ENCODE peak calls at places on chromosomes 3 and 15, in nine cellular contexts. I is sigmoid colon, F is heart left ventricle, N is A673, G is kidney, Y is A549, T is breast epithelium, Z is body of pancreas, X is heart right ventricle. K is an unnamed sample. For H3K4me1, the result is how much of the 10 kb centered on the place peaks cover.

GRCh38 chr3:195859061-195859845 is 47.5 kb upstream of the MUC4 start:
- DNase-seq in I (peak), F (peak), N (peak), G (peak), Y (peak), T (peak), Z (peak), X (peak), K (peak)

GRCh38 chr3:66863205-66864135 is 134.6 kb upstream of the KBTBD8 start:
- DNase-seq in I (no peak), F (no peak), N (no peak), G (no peak), Y (no peak), T (no peak), Z (no peak), X (no peak), K (no peak)

GRCh38 chr3:72088486-72089025 is 303.6 kb upstream of the PROK2 start:
- DNase-seq in I (no peak), F (no peak), N (no peak), G (no peak), Y (no peak), T (no peak), Z (no peak), X (no peak), K (no peak)

GRCh38 chr15:85545185-85545584 is 164.8 kb downstream of the AKAP13 start:
- DNase-seq in I (no peak), F (no peak), N (no peak), G (no peak), Y (no peak), T (no peak), Z (no peak), X (no peak), K (no peak)

GRCh38 chr3:197487911-197488391 is 67.8 kb downstream of the BDH1 start:
- DNase-seq in I (no peak), F (peak), N (no peak), G (no peak), Y (peak), T (peak), Z (no peak), X (peak), K (no peak)

GRCh38 chr3:22117751-22118346 is 366.8 kb upstream of the ZNF385D start:
- DNase-seq in I (no peak), F (no peak), N (peak), G (no peak), Y (no peak), T (no peak), Z (no peak), X (no peak), K (no peak)

GRCh38 chr3:65888980-65889706 is 149.6 kb downstream of the MAGI1 start:
- DNase-seq in I (no peak), F (peak), N (peak), G (no peak), Y (peak), T (no peak), Z (no peak), X (peak), K (no peak)

GRCh38 chr15:29055876-29056275 is 170.1 kb downstream of the APBA2 start:
- DNase-seq in I (peak), F (no peak), N (no peak), G (no peak), Y (no peak), T (no peak), Z (no peak), X (no peak), K (no peak)

GRCh38 chr15:78438595-78439285 is 724 bp downstream of the IREB2 start:
- DNase-seq in I (no peak), F (no peak), N (peak), G (no peak), Y (peak), T (no peak), Z (no peak), X (peak), K (no peak)

GRCh38 chr3:119580148-119580760 is 962 bp downstream of the ADPRH start:
- DNase-seq in I (peak), F (peak), N (no peak), G (no peak), Y (peak), T (no peak), Z (peak), X (peak), K (peak)

GRCh38 chr3:49493901-49494300 is 23.8 kb downstream of the DAG1 start:
- DNase-seq in I (no peak), F (no peak), N (no peak), G (no peak), Y (no peak), T (no peak), Z (no peak), X (no peak), K (no peak)

GRCh38 chr3:193971268-193971751 is 164.6 kb upstream of the HES1 start:
- DNase-seq in I (no peak), F (no peak), N (peak), G (no peak), Y (no peak), T (no peak), Z (no peak), X (no peak), K (peak)

GRCh38 chr15:90868261-90868689 is at the start of gene FURIN:
- DNase-seq in I (no peak), F (no peak), N (peak), G (no peak), Y (no peak), T (no peak), Z (no peak), X (no peak), K (no peak)

GRCh38 chr3:30448946-30449686 is 157.3 kb upstream of the TGFBR2 start:
- DNase-seq in I (no peak), F (no peak), N (no peak), G (no peak), Y (no peak), T (no peak), Z (no peak), X (no peak), K (no peak)

GRCh38 chr3:74891312-74891711 is 276.9 kb upstream of the CNTN3 start:
- DNase-seq in I (no peak), F (no peak), N (no peak), G (no peak), Y (no peak), T (no peak), Z (no peak), X (no peak), K (no peak)

GRCh38 chr3:23623841-23624240 is 181.9 kb upstream of the UBE2E1 start:
- DNase-seq in I (no peak), F (no peak), N (no peak), G (no peak), Y (no peak), T (no peak), Z (no peak), X (no peak), K (no peak)

GRCh38 chr15:65248506-65248905 is 37.2 kb upstream of the CILP start:
- DNase-seq in I (no peak), F (no peak), N (no peak), G (no peak), Y (no peak), T (no peak), Z (no peak), X (no peak), K (no peak)

GRCh38 chr3:103295974-103296570 is 861.3 kb downstream of the ZPLD1 start:
- DNase-seq in I (no peak), F (no peak), N (peak), G (no peak), Y (no peak), T (no peak), Z (no peak), X (no peak), K (no peak)

GRCh38 chr3:102233881-102234280 is 200.9 kb upstream of the ZPLD1 start:
- DNase-seq in I (no peak), F (no peak), N (peak), G (no peak), Y (no peak), T (no peak), Z (no peak), X (no peak), K (no peak)

GRCh38 chr15:82030191-82030590 is 15.6 kb downstream of the MEX3B start:
- DNase-seq in I (no peak), F (no peak), N (no peak), G (no peak), Y (no peak), T (no peak), Z (no peak), X (no peak), K (no peak)

DNA sequence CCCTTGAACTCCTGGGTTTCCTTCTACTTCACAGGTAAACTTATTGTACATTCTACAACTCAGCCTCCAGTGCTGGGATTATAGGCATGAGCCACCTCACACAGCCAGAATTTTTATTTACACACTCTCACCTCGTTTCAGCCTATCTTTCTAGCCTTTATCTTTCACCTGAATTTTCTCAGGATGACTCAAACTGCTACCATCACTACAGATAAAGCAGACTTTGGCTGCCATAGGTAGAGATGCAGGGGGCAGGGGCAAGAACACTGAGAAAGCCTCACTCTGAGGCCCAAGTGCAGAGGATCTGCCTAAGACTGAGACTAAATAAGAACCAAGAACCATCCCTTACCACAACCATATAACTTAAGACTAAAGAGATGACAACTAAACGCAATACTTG is 59.0 kb downstream of the ETFA start:
- DNase-seq in I (no peak), F (no peak), N (no peak), G (no peak), Y (no peak), T (no peak), Z (no peak), X (no peak), K (no peak)
- TF ChIP-seq CTCF in I (no peak), F (no peak), N (no peak), G (no peak), Y (no peak), T (no peak), Z (no peak), X (no peak), K (no peak)

DNA sequence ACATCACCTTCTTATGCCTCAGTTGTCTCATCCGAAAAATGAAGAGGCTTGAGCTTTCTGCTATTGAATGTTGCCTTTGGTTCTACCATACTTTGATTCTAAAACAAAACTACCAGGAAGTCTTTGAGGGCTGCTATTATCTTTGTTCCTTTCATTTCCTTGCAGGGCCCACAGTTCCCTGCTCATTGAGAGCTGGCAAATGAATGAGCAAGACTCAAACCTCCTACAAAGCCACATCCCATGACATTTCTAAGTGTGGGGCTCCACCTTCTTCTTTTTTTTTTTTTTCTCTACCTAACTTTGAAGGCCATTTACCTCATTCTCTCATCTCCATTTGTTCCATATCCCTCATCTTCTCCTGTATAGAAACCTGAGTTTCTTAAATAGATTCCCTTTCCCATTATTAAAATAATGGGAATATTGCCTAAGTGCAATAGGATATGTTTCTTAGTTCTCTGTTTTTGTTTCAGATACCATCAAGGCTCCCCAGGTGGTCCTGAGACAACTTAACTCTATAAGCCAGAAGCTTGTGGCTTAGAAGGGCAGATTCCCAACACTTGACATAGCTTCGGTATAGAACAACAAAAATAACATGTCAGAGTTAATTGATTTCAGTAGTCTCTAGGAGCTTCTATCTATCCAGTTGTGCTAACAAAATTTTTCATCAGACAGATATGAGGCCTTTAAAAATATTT is 951.5 kb downstream of the TUSC7 start:
- DNase-seq in I (no peak), F (no peak), N (peak), G (no peak), Y (no peak), T (no peak), Z (no peak), X (no peak), K (no peak)
- H3K4me1 ChIP-seq in I (under half), F (under half), N (under half), G (under half), Y (under half), T (under half), Z (under half), X (under half), K (under half)

GRCh38 chr3:104349836-104350235 is 1016.9 kb upstream of the ALCAM start:
- DNase-seq in I (no peak), F (no peak), N (no peak), G (no peak), Y (no peak), T (no peak), Z (no peak), X (no peak), K (no peak)

GRCh38 chr3:104347281-104347680 is 1019.4 kb upstream of the ALCAM start:
- DNase-seq in I (no peak), F (no peak), N (no peak), G (no peak), Y (no peak), T (no peak), Z (no peak), X (no peak), K (no peak)
- TF ChIP-seq CTCF in I (no peak), F (no peak), N (no peak), G (no peak), Y (no peak), T (no peak), Z (no peak), X (no peak), K (no peak)

GRCh38 chr3:121739902-121740301 is 9.6 kb downstream of the GOLGB1 start:
- DNase-seq in I (no peak), F (no peak), N (no peak), G (no peak), Y (no peak), T (no peak), Z (no peak), X (no peak), K (no peak)
- H3K4me1 ChIP-seq in I (under half), F (under half), N (under half), G (under half), Y (under half), T (under half), Z (under half), X (under half), K (under half)

GRCh38 chr3:53416530-53416929 is 69.2 kb upstream of the DCP1A start:
- DNase-seq in I (no peak), F (no peak), N (no peak), G (no peak), Y (no peak), T (no peak), Z (no peak), X (no peak), K (no peak)
- TF ChIP-seq CTCF in I (no peak), F (no peak), N (no peak), G (no peak), Y (no peak), T (no peak), Z (no peak), X (no peak), K (no peak)

GRCh38 chr3:129560269-129560787 is 17.4 kb downstream of the H1-8 start:
- DNase-seq in I (no peak), F (peak), N (peak), G (peak), Y (no peak), T (no peak), Z (no peak), X (peak), K (no peak)

GRCh38 chr3:129563332-129563731 is 20.4 kb downstream of the H1-8 start:
- DNase-seq in I (no peak), F (no peak), N (no peak), G (no peak), Y (no peak), T (no peak), Z (no peak), X (no peak), K (no peak)

GRCh38 chr3:129560931-129561594 is 18.1 kb downstream of the H1-8 start:
- DNase-seq in I (peak), F (peak), N (no peak), G (peak), Y (no peak), T (peak), Z (no peak), X (peak), K (peak)

GRCh38 chr3:129562803-129563202 is 19.8 kb downstream of the H1-8 start:
- DNase-seq in I (no peak), F (no peak), N (no peak), G (no peak), Y (no peak), T (no peak), Z (no peak), X (no peak), K (no peak)

DNA sequence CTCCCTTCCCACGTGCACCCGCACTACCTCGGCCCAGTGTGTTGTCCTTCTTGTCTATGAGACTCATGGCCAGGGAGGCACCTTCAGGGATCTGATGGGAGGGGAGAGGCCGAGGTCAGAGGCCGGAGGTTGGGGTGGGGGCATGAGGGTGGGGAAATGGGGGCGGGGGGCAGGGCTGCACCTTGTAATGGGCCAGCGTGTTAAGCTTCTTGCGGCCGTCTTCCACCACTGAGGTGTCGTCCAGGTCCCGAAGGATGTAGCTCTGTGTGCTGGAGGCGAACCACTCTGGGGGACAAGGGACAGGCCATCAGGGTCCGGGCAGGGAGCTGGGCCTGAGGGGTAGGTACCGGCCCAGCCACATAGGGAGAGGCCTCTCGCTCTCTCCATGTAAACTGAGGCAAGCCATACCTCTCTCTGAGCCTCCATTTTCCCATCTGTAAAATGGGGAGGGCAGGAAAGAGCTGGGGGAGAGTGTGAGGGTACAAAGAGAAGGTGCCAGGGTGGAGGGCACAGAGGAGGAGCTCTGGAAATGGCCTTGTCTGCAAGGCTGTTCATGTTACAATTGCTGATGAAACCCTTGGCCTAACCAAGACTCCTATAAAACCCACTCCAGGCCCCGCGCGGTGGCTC is 18.8 kb downstream of the H1-8 start:
- DNase-seq in I (no peak), F (no peak), N (no peak), G (peak), Y (no peak), T (no peak), Z (no peak), X (no peak), K (no peak)
- H3K4me1 ChIP-seq in I (half or more), F (under half), N (under half), G (under half), Y (under half), T (under half), Z (under half), X (half or more), K (half or more)

GRCh38 chr15:73691398-73691797 is 7.2 kb downstream of the CD276 start:
- DNase-seq in I (peak), F (peak), N (peak), G (no peak), Y (no peak), T (no peak), Z (no peak), X (peak), K (peak)
- TF ChIP-seq CTCF in I (no peak), F (peak), N (peak), G (no peak), Y (no peak), T (no peak), Z (no peak), X (no peak), K (no peak)

GRCh38 chr3:121796970-121797369 is 37.9 kb downstream of the IQCB1 start:
- DNase-seq in I (no peak), F (no peak), N (no peak), G (no peak), Y (no peak), T (no peak), Z (no peak), X (no peak), K (no peak)
- H3K4me1 ChIP-seq in I (under half), F (under half), N (under half), G (under half), Y (under half), T (under half), Z (under half), X (under half), K (under half)